ENCODE peak calls at places on chromosomes 13 and 19, in six cellular contexts. A is esophagus muscularis mucosa, K is A549, S is transverse colon, G is sigmoid colon, D is K562. M is an unnamed sample.

GRCh38 chr19:42325896-42326771 is 699 bp downstream of the MEGF8 start:
- DNase-seq in A (no peak), D (peak; percentile 36), S (no peak), K (no peak), G (no peak), M (no peak)

GRCh38 chr19:16928351-16928750 is 39.6 kb downstream of the F2RL3 start:
- DNase-seq in A (no peak), G (no peak), D (no peak), K (no peak), S (no peak), M (no peak)

GRCh38 chr19:13817018-13817614 is 21.9 kb downstream of the ZSWIM4 start:
- DNase-seq in A (no peak), K (peak; percentile 33), S (peak; percentile 82), D (peak; percentile 93), G (no peak), M (no peak)

GRCh38 chr13:107964356-107964755 is 251.0 kb downstream of the LIG4 start:
- DNase-seq in D (no peak), G (no peak), A (no peak), K (no peak), S (no peak), M (no peak)

GRCh38 chr13:84137292-84137691 is 255.0 kb upstream of the SLITRK1 start:
- DNase-seq in S (peak; percentile 25), D (no peak), K (no peak), A (no peak), G (no peak), M (no peak)

GRCh38 chr19:15551183-15552004 is 43.1 kb downstream of the CYP4F22 start:
- DNase-seq in A (no peak), K (peak; percentile 71), G (no peak), S (peak; percentile 24), D (peak; percentile 56), M (no peak)

GRCh38 chr19:5250127-5250659 is 90.4 kb downstream of the PTPRS start:
- DNase-seq in A (no peak), D (no peak), S (peak; percentile 28), K (no peak), G (peak; percentile 92), M (no peak)

GRCh38 chr19:50322234-50322633 is 6.9 kb downstream of the KCNC3 start:
- DNase-seq in S (no peak), A (no peak), D (no peak), G (no peak), K (no peak), M (no peak)

GRCh38 chr19:29711584-29712132 is 3.4 kb downstream of the C19orf12 start:
- DNase-seq in K (no peak), D (no peak), S (no peak), G (no peak), A (no peak), M (no peak)

GRCh38 chr19:28990522-28990921 is 222.4 kb downstream of the UQCRFS1 start:
- DNase-seq in G (no peak), D (no peak), S (no peak), K (no peak), A (no peak), M (no peak)

GRCh38 chr19:7442423-7442822 is 46.4 kb downstream of the PEX11G start:
- DNase-seq in K (no peak), G (no peak), A (no peak), S (no peak), D (no peak), M (no peak)

GRCh38 chr19:52171321-52172169 is at the start of gene ZNF836:
- DNase-seq in G (peak; percentile 96), D (peak; percentile 59), A (peak; percentile 97), K (peak; percentile 69), S (peak; percentile 94), M (peak; percentile 90)

GRCh38 chr13:100214886-100215285 is 126.0 kb downstream of the PCCA start:
- DNase-seq in K (peak; percentile 56), D (no peak), S (no peak), G (no peak), A (no peak), M (no peak)

GRCh38 chr13:78197231-78197630 is 278.6 kb upstream of the EDNRB start:
- DNase-seq in K (no peak), A (no peak), G (no peak), S (no peak), D (no peak), M (no peak)

GRCh38 chr19:37329686-37330085 is 41.2 kb upstream of the ZNF527 start:
- DNase-seq in D (no peak), A (no peak), S (no peak), K (peak; percentile 57), G (no peak), M (no peak)

GRCh38 chr13:34153428-34154180 is 335.7 kb downstream of the RFC3 start:
- DNase-seq in A (no peak), G (no peak), K (no peak), S (no peak), D (no peak), M (no peak)

GRCh38 chr19:14770944-14771839 is 7.2 kb downstream of the ADGRE2 start:
- DNase-seq in D (no peak), K (no peak), S (no peak), G (no peak), A (no peak), M (no peak)

GRCh38 chr13:48320906-48321510 is 17.5 kb downstream of the RB1 start:
- DNase-seq in G (no peak), K (no peak), D (no peak), A (no peak), S (no peak), M (no peak)

GRCh38 chr19:50820549-50821247 is 2.9 kb downstream of the KLK1 start:
- DNase-seq in S (peak; percentile 85), G (no peak), K (no peak), A (no peak), D (peak; percentile 85), M (no peak)

GRCh38 chr13:60121288-60121687 is 42.4 kb downstream of the DIAPH3 start:
- DNase-seq in A (no peak), S (no peak), G (no peak), K (no peak), D (no peak), M (no peak)

GRCh38 chr13:49444517-49445395 is 682 bp downstream of the SETDB2 start:
- DNase-seq in S (peak; percentile 35), A (no peak), D (peak; percentile 59), G (no peak), K (peak; percentile 25), M (no peak)

GRCh38 chr13:79673993-79674377 is 193.0 kb downstream of the NDFIP2 start:
- DNase-seq in D (no peak), S (no peak), A (no peak), G (no peak), K (no peak), M (no peak)
- TF ChIP-seq EP300 in D (no peak), S (no peak), A (no peak), G (no peak), K (no peak), M (no peak)

GRCh38 chr13:74741732-74742131 is 607.5 kb upstream of the KLF12 start:
- DNase-seq in K (no peak), S (no peak), A (no peak), D (no peak), G (no peak), M (no peak)
- TF ChIP-seq POLR2A in K (no peak), S (no peak), A (no peak), D (no peak), G (no peak), M (no peak)

DNA sequence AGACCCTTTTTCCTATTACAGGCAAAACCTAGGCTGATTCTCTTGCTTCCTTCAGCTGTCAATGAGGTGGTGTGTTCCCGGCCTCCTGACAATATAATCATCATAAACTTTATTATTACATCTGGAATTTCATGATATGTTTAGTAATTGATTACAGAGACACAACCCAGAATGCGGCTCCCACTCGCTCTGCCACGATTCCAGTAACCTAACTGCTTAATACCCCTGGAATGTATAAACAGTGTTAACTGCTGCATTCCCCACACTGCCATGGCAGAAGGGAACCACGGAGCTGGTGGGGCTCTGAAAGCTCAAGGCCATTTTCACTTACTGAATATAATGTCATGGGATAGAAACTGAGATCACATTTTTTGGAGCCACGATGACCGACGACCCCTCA is 17.1 kb downstream of the TSHZ3 start:
- DNase-seq in G (peak; percentile 48), D (no peak), A (no peak), K (no peak), S (no peak), M (no peak)
- TF ChIP-seq EP300 in G (no peak), D (no peak), A (no peak), K (no peak), S (no peak), M (no peak)

GRCh38 chr19:45418812-45419211 is 4.9 kb downstream of the ERCC1 start:
- DNase-seq in D (no peak), S (no peak), K (no peak), G (no peak), A (no peak), M (no peak)

GRCh38 chr19:45419396-45419795 is 4.3 kb downstream of the ERCC1 start:
- DNase-seq in K (no peak), D (no peak), G (no peak), A (no peak), S (peak; percentile 61), M (no peak)

GRCh38 chr19:45419895-45420294 is 3.8 kb downstream of the ERCC1 start:
- DNase-seq in S (no peak), A (no peak), D (no peak), K (no peak), G (no peak), M (no peak)

GRCh38 chr19:45420871-45421270 is 2.8 kb downstream of the ERCC1 start:
- DNase-seq in A (no peak), K (no peak), G (no peak), D (no peak), S (no peak), M (no peak)

DNA sequence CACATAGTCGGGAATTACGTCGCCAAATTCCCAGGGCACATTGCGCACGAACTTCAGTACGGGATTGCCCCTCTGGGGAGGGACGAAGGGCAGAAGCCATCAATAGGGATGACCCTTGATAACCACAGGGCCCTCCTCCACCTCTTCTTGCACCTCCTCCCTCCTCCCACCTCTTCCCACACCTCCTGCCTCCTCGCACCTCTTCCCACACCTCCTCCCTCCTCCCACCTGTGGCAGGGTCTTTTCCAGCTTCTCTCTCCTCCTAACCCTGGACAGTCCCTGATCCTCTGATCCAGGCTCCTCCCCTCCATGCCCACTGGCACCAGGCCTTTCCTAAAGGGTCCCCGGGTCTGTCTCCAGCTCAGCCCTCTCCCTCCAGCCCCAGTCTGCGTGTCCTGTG is 3.4 kb downstream of the ERCC1 start:
- DNase-seq in G (no peak), D (no peak), K (no peak), A (no peak), S (no peak), M (no peak)
- TF ChIP-seq POLR2A in G (no peak), D (no peak), K (no peak), A (no peak), S (no peak), M (no peak)

DNA sequence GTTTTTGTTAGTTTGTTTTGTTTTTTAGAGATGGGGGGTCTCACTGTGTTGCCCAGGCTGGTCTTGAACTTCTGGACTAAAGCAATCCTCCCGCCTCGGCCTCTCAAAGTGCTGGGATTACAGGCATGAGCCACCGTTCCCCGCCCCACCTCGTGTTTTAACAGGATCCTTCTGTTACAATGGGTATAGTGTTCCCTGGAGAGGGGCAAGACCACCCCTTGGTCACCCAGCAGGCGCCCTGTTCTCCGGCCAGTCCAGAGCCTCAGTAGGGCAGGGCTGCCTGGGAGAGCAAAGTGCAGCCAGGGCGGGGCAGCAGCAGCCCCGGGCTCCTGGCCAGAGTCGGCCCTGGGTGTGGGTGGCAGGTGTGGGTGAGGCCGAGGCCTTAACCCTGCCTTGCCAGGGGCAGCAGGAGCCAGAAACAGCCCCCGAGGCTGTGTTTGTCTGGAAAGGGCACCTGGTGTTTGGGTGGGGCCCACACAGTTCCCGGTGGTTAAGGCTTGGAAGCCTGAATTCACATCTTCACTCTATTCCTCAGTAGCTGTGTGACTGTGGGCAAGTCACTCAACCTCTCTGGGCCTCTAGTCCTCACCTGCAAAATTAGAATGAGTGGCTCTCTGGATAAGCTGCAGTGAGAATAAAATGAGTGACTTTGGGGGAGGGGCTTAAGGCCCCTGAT is 7.2 kb downstream of the VASP start:
- DNase-seq in A (no peak), D (no peak), G (no peak), K (peak; percentile 54), S (peak; percentile 92), M (no peak)
- TF ChIP-seq EP300 in A (no peak), D (no peak), G (no peak), K (no peak), S (peak; percentile 23), M (no peak)